ENCODE peak calls at places on chromosomes 11 and 22, in seven cellular contexts. B is A549; N is globus pallidus; J is GM04504; D is Caki2; L is choroid plexus epithelial cell; M is effector CD4-positive, alpha-beta T cell. Q is an unnamed sample.

GRCh38 chr11:120511804-120512726 is 517 bp downstream of the GRIK4 start:
- DNase-seq in B (no peak), N (no peak), J (no peak), D (no peak), L (no peak), M (no peak), Q (no peak)

GRCh38 chr11:20080032-20080685 is 80.1 kb downstream of the DBX1 start:
- DNase-seq in B (no peak), N (no peak), J (no peak), D (no peak), L (no peak), M (no peak), Q (no peak)

GRCh38 chr11:22787565-22788162 is 41.9 kb downstream of the SVIP start:
- DNase-seq in B (peak), N (peak), J (peak), D (peak), L (peak), M (peak), Q (peak)

GRCh38 chr11:75625970-75626691 is 42.7 kb downstream of the MAP6 start:
- DNase-seq in B (peak), N (no peak), J (peak), D (no peak), L (peak), M (no peak), Q (no peak)

GRCh38 chr11:65488273-65489058 is 10.4 kb upstream of the MALAT1 start:
- DNase-seq in B (peak), N (peak), J (no peak), D (peak), L (peak), M (no peak), Q (no peak)

GRCh38 chr11:79466411-79466810 is 25.6 kb upstream of the TENM4 start:
- DNase-seq in B (no peak), N (no peak), J (peak), D (peak), L (peak), M (no peak), Q (no peak)

GRCh38 chr11:71373791-71374454 is 74.3 kb downstream of the DHCR7 start:
- DNase-seq in B (no peak), N (no peak), J (no peak), D (no peak), L (no peak), M (no peak), Q (no peak)

GRCh38 chr11:9525116-9525515 is 48.4 kb upstream of the WEE1 start:
- DNase-seq in B (no peak), N (no peak), J (no peak), D (peak), L (peak), M (no peak), Q (no peak)

GRCh38 chr11:1782831-1783724 is 19.4 kb upstream of the CTSD start:
- DNase-seq in B (peak), N (no peak), J (no peak), D (peak), L (peak), M (no peak), Q (no peak)

GRCh38 chr22:23014250-23014649 is 56.1 kb upstream of the GNAZ start:
- DNase-seq in B (no peak), N (no peak), J (no peak), D (no peak), L (no peak), M (no peak), Q (no peak)

GRCh38 chr11:118000850-118001228 is 14.6 kb downstream of the IL10RA start:
- DNase-seq in B (no peak), N (no peak), J (no peak), D (no peak), L (no peak), M (no peak), Q (no peak)

GRCh38 chr11:33500331-33500730 is 200.3 kb downstream of the C11orf91 start:
- DNase-seq in B (no peak), N (no peak), J (no peak), D (no peak), L (no peak), M (no peak), Q (no peak)

GRCh38 chr11:129440028-129440630 is 64.5 kb downstream of the BARX2 start:
- DNase-seq in B (peak), N (no peak), J (no peak), D (peak), L (no peak), M (no peak), Q (no peak)

GRCh38 chr22:24161909-24162308 is 19.4 kb upstream of the SUSD2 start:
- DNase-seq in B (no peak), N (no peak), J (no peak), D (no peak), L (no peak), M (no peak), Q (no peak)

GRCh38 chr11:86660011-86660595 is 12.3 kb downstream of the ME3 start:
- DNase-seq in B (no peak), N (no peak), J (peak), D (no peak), L (peak), M (no peak), Q (no peak)

GRCh38 chr11:17805873-17806272 is 71.3 kb downstream of the KCNC1 start:
- DNase-seq in B (no peak), N (no peak), J (no peak), D (no peak), L (peak), M (no peak), Q (no peak)

GRCh38 chr22:37337204-37337943 is 55.1 kb downstream of the CYTH4 start:
- DNase-seq in B (peak), N (no peak), J (no peak), D (peak), L (no peak), M (no peak), Q (no peak)

GRCh38 chr11:38169286-38169685 is 1571.2 kb upstream of the RAG2 start:
- DNase-seq in B (no peak), N (no peak), J (no peak), D (peak), L (peak), M (no peak), Q (no peak)

Q was measured in CD4-positive, alpha-beta memory T cell.